ENCODE peak calls at places on chromosomes 13 and 19, in ten cellular contexts. One of them, this sample, is unnamed.

GRCh38 chr13:93254775-93255174 is 28.2 kb downstream of the GPC6 start:
- DNase-seq in GM12878: no peak
- DNase-seq in gastrocnemius medialis: no peak
- DNase-seq in suprapubic skin: no peak
- DNase-seq in tibial nerve: no peak
- DNase-seq in body of pancreas: no peak
- DNase-seq in IMR-90: no peak
- DNase-seq in transverse colon: no peak
- DNase-seq in uterus: no peak
- DNase-seq in right lobe of liver: no peak
- DNase-seq in this sample: no peak

GRCh38 chr19:7871280-7871529 is 3.0 kb downstream of the PRR36 start:
- DNase-seq in transverse colon: no peak
- DNase-seq in body of pancreas: no peak
- DNase-seq in GM12878: no peak
- DNase-seq in right lobe of liver: no peak
- DNase-seq in gastrocnemius medialis: no peak
- DNase-seq in uterus: no peak
- DNase-seq in tibial nerve: no peak
- DNase-seq in suprapubic skin: no peak
- DNase-seq in IMR-90: no peak
- DNase-seq in this sample: no peak

GRCh38 chr19:50406156-50406820 is 12.4 kb upstream of the SPIB start:
- DNase-seq in uterus: no peak
- DNase-seq in transverse colon: no peak
- DNase-seq in right lobe of liver: no peak
- DNase-seq in IMR-90: no peak
- DNase-seq in gastrocnemius medialis: no peak
- DNase-seq in GM12878: no peak
- DNase-seq in tibial nerve: no peak
- DNase-seq in body of pancreas: no peak
- DNase-seq in suprapubic skin: peak; percentile 54
- DNase-seq in this sample: no peak

GRCh38 chr19:58554494-58555368 is at the start of gene CHMP2A:
- DNase-seq in suprapubic skin: peak; percentile 99
- DNase-seq in right lobe of liver: peak; percentile 99
- DNase-seq in IMR-90: peak; percentile 95
- DNase-seq in transverse colon: peak; percentile 99
- DNase-seq in tibial nerve: peak; percentile 98
- DNase-seq in uterus: peak; percentile 99
- DNase-seq in GM12878: peak; percentile 85
- DNase-seq in gastrocnemius medialis: peak; percentile 99
- DNase-seq in body of pancreas: peak; percentile 98
- DNase-seq in this sample: peak; percentile 98

GRCh38 chr13:28494861-28495585 is at the start of gene FLT1:
- DNase-seq in uterus: peak; percentile 26
- DNase-seq in IMR-90: peak; percentile 38
- DNase-seq in tibial nerve: no peak
- DNase-seq in transverse colon: no peak
- DNase-seq in GM12878: no peak
- DNase-seq in suprapubic skin: peak; percentile 70
- DNase-seq in gastrocnemius medialis: peak; percentile 18
- DNase-seq in right lobe of liver: peak; percentile 73
- DNase-seq in body of pancreas: peak; percentile 27
- DNase-seq in this sample: peak; percentile 47

GRCh38 chr19:38478273-38478971 is 44.9 kb downstream of the RYR1 start:
- DNase-seq in IMR-90: no peak
- DNase-seq in uterus: no peak
- DNase-seq in GM12878: no peak
- DNase-seq in tibial nerve: no peak
- DNase-seq in body of pancreas: no peak
- DNase-seq in suprapubic skin: no peak
- DNase-seq in transverse colon: no peak
- DNase-seq in gastrocnemius medialis: no peak
- DNase-seq in right lobe of liver: no peak
- DNase-seq in this sample: no peak

GRCh38 chr13:71758823-71759222 is 108.2 kb downstream of the DACH1 start:
- DNase-seq in right lobe of liver: no peak
- DNase-seq in tibial nerve: no peak
- DNase-seq in IMR-90: no peak
- DNase-seq in uterus: no peak
- DNase-seq in GM12878: no peak
- DNase-seq in body of pancreas: no peak
- DNase-seq in gastrocnemius medialis: no peak
- DNase-seq in suprapubic skin: no peak
- DNase-seq in transverse colon: no peak
- DNase-seq in this sample: no peak

GRCh38 chr19:35601971-35602370 is 10.6 kb upstream of the HAUS5 start:
- DNase-seq in body of pancreas: no peak
- DNase-seq in gastrocnemius medialis: no peak
- DNase-seq in tibial nerve: no peak
- DNase-seq in GM12878: no peak
- DNase-seq in suprapubic skin: no peak
- DNase-seq in uterus: no peak
- DNase-seq in IMR-90: no peak
- DNase-seq in transverse colon: no peak
- DNase-seq in right lobe of liver: no peak
- DNase-seq in this sample: no peak

GRCh38 chr19:5407356-5407755 is 47.9 kb upstream of the ZNRF4 start:
- DNase-seq in right lobe of liver: no peak
- DNase-seq in gastrocnemius medialis: no peak
- DNase-seq in suprapubic skin: no peak
- DNase-seq in GM12878: no peak
- DNase-seq in uterus: no peak
- DNase-seq in IMR-90: peak; percentile 17
- DNase-seq in tibial nerve: no peak
- DNase-seq in transverse colon: no peak
- DNase-seq in body of pancreas: no peak
- DNase-seq in this sample: peak; percentile 43

GRCh38 chr13:28333204-28333900 is 161.6 kb downstream of the FLT1 start:
- DNase-seq in gastrocnemius medialis: no peak
- DNase-seq in suprapubic skin: no peak
- DNase-seq in uterus: no peak
- DNase-seq in body of pancreas: no peak
- DNase-seq in GM12878: no peak
- DNase-seq in IMR-90: no peak
- DNase-seq in tibial nerve: no peak
- DNase-seq in right lobe of liver: no peak
- DNase-seq in transverse colon: no peak
- DNase-seq in this sample: no peak

GRCh38 chr13:49777746-49778614 is 14.5 kb downstream of the KPNA3 start:
- DNase-seq in right lobe of liver: no peak
- DNase-seq in GM12878: no peak
- DNase-seq in uterus: no peak
- DNase-seq in IMR-90: no peak
- DNase-seq in body of pancreas: no peak
- DNase-seq in gastrocnemius medialis: no peak
- DNase-seq in suprapubic skin: no peak
- DNase-seq in transverse colon: no peak
- DNase-seq in tibial nerve: no peak
- DNase-seq in this sample: no peak

GRCh38 chr13:92823059-92823458 is 403.5 kb upstream of the GPC6 start:
- DNase-seq in IMR-90: no peak
- DNase-seq in gastrocnemius medialis: no peak
- DNase-seq in uterus: no peak
- DNase-seq in GM12878: no peak
- DNase-seq in transverse colon: no peak
- DNase-seq in suprapubic skin: no peak
- DNase-seq in right lobe of liver: no peak
- DNase-seq in body of pancreas: no peak
- DNase-seq in tibial nerve: no peak
- DNase-seq in this sample: no peak

GRCh38 chr13:32165791-32166190 is 134.2 kb downstream of the FRY start:
- DNase-seq in GM12878: no peak
- DNase-seq in transverse colon: no peak
- DNase-seq in gastrocnemius medialis: no peak
- DNase-seq in suprapubic skin: no peak
- DNase-seq in body of pancreas: no peak
- DNase-seq in IMR-90: no peak
- DNase-seq in uterus: no peak
- DNase-seq in tibial nerve: no peak
- DNase-seq in right lobe of liver: no peak
- DNase-seq in this sample: no peak

DNA sequence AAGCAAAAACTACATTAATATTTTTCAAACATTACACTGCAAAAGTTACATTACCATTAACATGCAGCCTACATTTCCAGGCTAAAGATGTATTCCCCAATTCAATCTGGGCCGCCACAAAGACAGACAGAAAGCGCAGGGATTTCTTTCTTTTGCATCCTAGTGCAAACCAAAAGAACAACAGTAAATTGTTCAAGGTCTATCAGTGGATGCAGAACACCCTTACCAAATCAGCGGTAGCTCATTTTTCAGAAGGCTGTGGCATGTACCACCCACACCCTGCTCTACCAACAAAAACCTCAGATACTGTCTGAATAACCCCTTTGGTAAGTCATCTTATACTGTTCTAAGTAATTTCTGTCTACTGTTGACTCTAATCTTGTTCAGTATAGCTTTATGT is 3.6 kb downstream of the TPT1 start:
- DNase-seq in body of pancreas: no peak
- DNase-seq in tibial nerve: no peak
- DNase-seq in GM12878: no peak
- DNase-seq in gastrocnemius medialis: no peak
- DNase-seq in right lobe of liver: no peak
- DNase-seq in IMR-90: no peak
- DNase-seq in suprapubic skin: no peak
- DNase-seq in uterus: no peak
- DNase-seq in transverse colon: no peak
- DNase-seq in this sample: no peak
- H3K27me3 ChIP-seq in body of pancreas: no peaks in the 10 kb centered on the region
- H3K27me3 ChIP-seq in tibial nerve: no peaks in the 10 kb centered on the region
- H3K27me3 ChIP-seq in GM12878: no peaks in the 10 kb centered on the region
- H3K27me3 ChIP-seq in gastrocnemius medialis: no peaks in the 10 kb centered on the region
- H3K27me3 ChIP-seq in right lobe of liver: no peaks in the 10 kb centered on the region
- H3K27me3 ChIP-seq in IMR-90: no peaks in the 10 kb centered on the region
- H3K27me3 ChIP-seq in suprapubic skin: no peaks in the 10 kb centered on the region
- H3K27me3 ChIP-seq in uterus: no peaks in the 10 kb centered on the region
- H3K27me3 ChIP-seq in transverse colon: no peaks in the 10 kb centered on the region
- H3K27me3 ChIP-seq in this sample: no peaks in the 10 kb centered on the region

DNA sequence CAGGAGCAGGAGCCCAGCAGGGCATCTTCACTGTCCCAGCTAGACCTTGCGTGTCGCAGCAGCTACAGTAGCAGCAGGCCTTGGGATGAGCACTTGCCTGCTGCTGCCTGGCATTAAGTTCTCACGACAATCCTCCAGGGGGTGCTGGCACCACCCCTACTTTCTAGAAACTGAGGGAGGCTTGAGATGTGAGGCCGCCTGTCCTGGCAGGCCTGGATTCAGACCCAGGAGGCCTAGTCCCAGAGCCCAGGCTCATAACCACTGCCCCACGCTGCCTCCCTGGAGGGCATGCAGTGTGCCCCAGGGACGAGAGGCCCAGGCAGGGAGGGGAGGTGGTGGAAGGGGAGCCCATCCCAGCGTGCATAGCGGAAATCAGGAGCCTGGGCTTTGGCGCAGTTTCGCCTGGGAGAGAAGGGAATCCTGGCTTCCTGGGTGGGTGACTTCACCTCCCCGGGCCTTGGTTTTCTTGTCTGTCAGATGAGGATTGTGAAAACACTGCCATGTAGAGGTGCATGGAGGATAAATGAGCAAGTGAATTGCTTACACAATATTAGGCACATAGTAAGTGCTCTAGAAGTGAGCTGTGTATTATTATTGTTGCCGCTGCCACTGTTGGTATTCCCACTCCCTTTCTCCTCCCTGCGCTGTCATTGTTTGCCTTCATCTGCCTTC is 26.1 kb downstream of the PPP5C start:
- DNase-seq in body of pancreas: no peak
- DNase-seq in suprapubic skin: peak; percentile 24
- DNase-seq in tibial nerve: no peak
- DNase-seq in right lobe of liver: peak; percentile 46
- DNase-seq in GM12878: no peak
- DNase-seq in IMR-90: no peak
- DNase-seq in uterus: no peak
- DNase-seq in gastrocnemius medialis: no peak
- DNase-seq in transverse colon: no peak
- DNase-seq in this sample: no peak
- TF ChIP-seq POLR2A in body of pancreas: no peak
- TF ChIP-seq POLR2A in suprapubic skin: no peak
- TF ChIP-seq POLR2A in tibial nerve: no peak
- TF ChIP-seq POLR2A in right lobe of liver: no peak
- TF ChIP-seq POLR2A in GM12878: no peak
- TF ChIP-seq POLR2A in IMR-90: no peak
- TF ChIP-seq POLR2A in uterus: no peak
- TF ChIP-seq POLR2A in gastrocnemius medialis: no peak
- TF ChIP-seq POLR2A in transverse colon: no peak
- TF ChIP-seq POLR2A in this sample: no peak

GRCh38 chr19:41908724-41909464 is 19.4 kb downstream of the ERFL start:
- DNase-seq in tibial nerve: no peak
- DNase-seq in GM12878: no peak
- DNase-seq in transverse colon: no peak
- DNase-seq in body of pancreas: no peak
- DNase-seq in uterus: no peak
- DNase-seq in gastrocnemius medialis: no peak
- DNase-seq in suprapubic skin: no peak
- DNase-seq in right lobe of liver: no peak
- DNase-seq in IMR-90: no peak
- DNase-seq in this sample: no peak
- H3K27me3 ChIP-seq in tibial nerve: peaks cover 25% of the 10 kb centered on the region
- H3K27me3 ChIP-seq in GM12878: no peaks in the 10 kb centered on the region
- H3K27me3 ChIP-seq in transverse colon: peaks cover 31% of the 10 kb centered on the region
- H3K27me3 ChIP-seq in body of pancreas: peaks cover 4% of the 10 kb centered on the region
- H3K27me3 ChIP-seq in uterus: peaks cover 14% of the 10 kb centered on the region
- H3K27me3 ChIP-seq in gastrocnemius medialis: peaks cover 29% of the 10 kb centered on the region
- H3K27me3 ChIP-seq in suprapubic skin: peaks cover 25% of the 10 kb centered on the region
- H3K27me3 ChIP-seq in right lobe of liver: no peaks in the 10 kb centered on the region
- H3K27me3 ChIP-seq in IMR-90: peaks cover 33% of the 10 kb centered on the region
- H3K27me3 ChIP-seq in this sample: no peaks in the 10 kb centered on the region

GRCh38 chr13:22311734-22312404 is 641.0 kb downstream of the FGF9 start:
- DNase-seq in tibial nerve: no peak
- DNase-seq in uterus: peak; percentile 16
- DNase-seq in transverse colon: no peak
- DNase-seq in gastrocnemius medialis: peak; percentile 5
- DNase-seq in right lobe of liver: no peak
- DNase-seq in body of pancreas: no peak
- DNase-seq in suprapubic skin: no peak
- DNase-seq in GM12878: no peak
- DNase-seq in IMR-90: no peak
- DNase-seq in this sample: no peak

GRCh38 chr13:22312405-22312803 is 641.5 kb downstream of the FGF9 start:
- DNase-seq in IMR-90: no peak
- DNase-seq in uterus: no peak
- DNase-seq in GM12878: no peak
- DNase-seq in suprapubic skin: no peak
- DNase-seq in transverse colon: no peak
- DNase-seq in right lobe of liver: no peak
- DNase-seq in gastrocnemius medialis: no peak
- DNase-seq in tibial nerve: no peak
- DNase-seq in body of pancreas: no peak
- DNase-seq in this sample: no peak

DNA sequence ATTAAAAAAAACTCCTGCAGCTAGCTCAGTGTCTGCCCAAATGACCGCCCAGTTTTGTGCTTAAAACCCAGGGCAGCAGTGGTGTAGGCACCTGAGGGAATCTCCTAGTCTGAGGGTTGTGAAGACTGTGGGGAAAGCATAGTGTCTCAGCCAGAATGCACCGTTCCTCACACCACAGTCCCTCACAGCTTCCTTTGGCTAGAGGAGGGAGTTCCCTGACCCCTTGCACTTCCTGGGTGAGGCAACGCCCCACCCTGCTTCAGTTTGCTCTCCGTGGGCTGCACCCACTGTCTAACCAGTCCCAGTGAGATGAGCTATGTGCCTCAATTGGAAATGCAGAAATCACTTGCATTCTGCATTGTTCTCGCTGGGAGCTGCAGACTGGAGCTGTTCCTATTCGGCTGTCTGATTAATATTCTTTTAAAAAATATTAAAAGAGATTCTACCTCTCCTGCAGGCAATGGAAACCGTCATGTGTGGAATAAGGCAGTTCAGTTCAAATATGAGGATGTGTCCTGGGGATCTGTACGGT is 645.7 kb downstream of the FGF9 start:
- DNase-seq in body of pancreas: no peak
- DNase-seq in transverse colon: peak; percentile 26
- DNase-seq in gastrocnemius medialis: no peak
- DNase-seq in right lobe of liver: no peak
- DNase-seq in GM12878: no peak
- DNase-seq in suprapubic skin: no peak
- DNase-seq in uterus: no peak
- DNase-seq in IMR-90: no peak
- DNase-seq in tibial nerve: no peak
- DNase-seq in this sample: no peak
- TF ChIP-seq POLR2A in body of pancreas: no peak
- TF ChIP-seq POLR2A in transverse colon: no peak
- TF ChIP-seq POLR2A in gastrocnemius medialis: no peak
- TF ChIP-seq POLR2A in right lobe of liver: no peak
- TF ChIP-seq POLR2A in GM12878: no peak
- TF ChIP-seq POLR2A in suprapubic skin: no peak
- TF ChIP-seq POLR2A in uterus: no peak
- TF ChIP-seq POLR2A in IMR-90: no peak
- TF ChIP-seq POLR2A in tibial nerve: no peak
- TF ChIP-seq POLR2A in this sample: no peak